ENCODE peak calls at places on chromosomes 4 and X, in four cellular contexts. U, V, T and A are unnamed samples.

GRCh38 chrX:51006068-51006467 is 95.5 kb downstream of the BMP15 start:
- DNase-seq in U (no peak), V (no peak), T (no peak), A (no peak)

GRCh38 chrX:40086569-40087335 is 11.0 kb downstream of the BCOR start:
- DNase-seq in U (peak; percentile 74), V (peak; percentile 53), T (no peak), A (peak; percentile 77)

GRCh38 chr4:89497517-89498308 is 190.1 kb upstream of the GPRIN3 start:
- DNase-seq in U (peak; percentile 15), V (no peak), T (no peak), A (no peak)

GRCh38 chr4:3439391-3439790 is 2.4 kb upstream of the HGFAC start:
- DNase-seq in U (no peak), V (no peak), T (no peak), A (no peak)

GRCh38 chr4:172708184-172708583 is 460.4 kb upstream of the GALNT7 start:
- DNase-seq in U (no peak), V (peak; percentile 26), T (no peak), A (no peak)

GRCh38 chr4:17315459-17315858 is 196.4 kb downstream of the QDPR start:
- DNase-seq in U (no peak), V (no peak), T (no peak), A (no peak)

GRCh38 chrX:132737743-132738142 is 220.7 kb downstream of the HS6ST2 start:
- DNase-seq in U (no peak), V (no peak), T (no peak), A (no peak)

GRCh38 chrX:22159071-22159470 is 113.6 kb upstream of the CBLL2 start:
- DNase-seq in U (no peak), V (no peak), T (no peak), A (peak; percentile 29)

GRCh38 chr4:163680390-163681098 is 186.1 kb downstream of the TMA16 start:
- DNase-seq in U (peak; percentile 40), V (no peak), T (no peak), A (peak; percentile 19)

DNA sequence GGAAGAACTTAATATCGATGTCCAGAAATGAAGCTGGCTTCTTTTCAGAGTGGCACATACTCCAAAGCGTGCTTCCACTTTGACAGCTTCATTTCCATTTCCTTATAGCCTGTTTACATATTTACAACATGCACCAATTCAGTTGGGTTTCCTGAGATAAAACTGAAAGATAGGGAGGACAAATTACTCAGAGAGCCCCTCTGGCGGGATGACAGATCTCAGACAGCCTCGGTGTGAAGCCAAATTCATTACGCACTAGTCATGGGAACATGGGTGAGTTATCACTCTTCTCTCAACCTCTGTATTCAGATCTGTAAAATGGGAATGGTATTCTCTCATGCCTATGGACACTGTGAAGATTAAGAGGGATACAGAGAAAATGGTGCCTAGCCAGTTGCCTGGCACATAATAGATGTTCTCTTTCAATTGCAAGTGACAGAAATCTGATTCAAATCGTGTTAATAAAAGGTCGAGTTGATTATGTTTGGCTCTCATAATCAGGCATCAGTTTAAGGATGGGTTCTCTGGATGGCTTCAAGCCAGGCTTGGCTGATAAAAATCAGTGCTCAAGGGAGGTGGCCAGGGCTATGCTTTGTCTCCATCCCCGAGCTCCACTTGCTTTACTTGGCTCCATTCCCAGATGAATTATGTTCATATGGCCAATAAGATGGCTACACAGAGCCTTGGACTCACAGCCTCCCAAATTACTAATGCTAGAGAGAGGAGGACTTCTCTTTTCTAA is 132.2 kb upstream of the C1QTNF7 start:
- DNase-seq in U (no peak), V (no peak), T (no peak), A (no peak)
- H3K4me1 ChIP-seq in U (no peaks in the 10 kb centered on the region), V (peaks cover 2% of the 10 kb centered on the region), T (no peaks in the 10 kb centered on the region), A (no peaks in the 10 kb centered on the region)

DNA sequence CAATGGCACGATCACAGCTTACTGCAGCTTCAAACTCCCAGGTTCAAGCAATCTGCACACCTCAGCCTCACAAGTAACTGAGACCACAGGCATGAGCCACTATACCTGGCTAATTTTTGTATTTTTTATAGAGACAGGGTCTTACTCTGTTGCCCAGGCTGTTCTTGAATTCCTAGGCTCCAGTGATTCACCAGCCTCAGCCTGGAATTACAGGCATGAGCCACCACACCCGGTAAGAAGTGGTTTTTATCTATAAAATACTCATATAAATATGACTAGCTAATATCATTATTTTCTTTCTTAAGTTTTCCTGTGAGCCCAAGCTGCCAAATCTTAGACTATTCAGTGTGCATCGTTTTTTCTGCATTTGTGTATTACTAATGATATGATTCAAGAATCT is 4.4 kb downstream of the SCFD2 start:
- DNase-seq in U (no peak), V (no peak), T (no peak), A (peak; percentile 32)
- H3K18ac ChIP-seq in U (no peak overlapping the region), V (no peak overlapping the region), T (no peak overlapping the region), A (no peak overlapping the region)

GRCh38 chrX:154004315-154004714 is 15.4 kb downstream of the IRAK1 start:
- DNase-seq in U (no peak), V (no peak), T (no peak), A (no peak)

GRCh38 chrX:154000051-154000450 is 19.7 kb downstream of the IRAK1 start:
- DNase-seq in U (no peak), V (no peak), T (no peak), A (no peak)

GRCh38 chrX:154006965-154007364 is 12.7 kb downstream of the IRAK1 start:
- DNase-seq in U (no peak), V (no peak), T (no peak), A (no peak)

GRCh38 chrX:153999359-154000037 is 20.2 kb downstream of the IRAK1 start:
- DNase-seq in U (no peak), V (no peak), T (no peak), A (no peak)

GRCh38 chrX:154002215-154002719 is 17.4 kb downstream of the IRAK1 start:
- DNase-seq in U (peak; percentile 51), V (no peak), T (no peak), A (peak; percentile 61)
- H3K4me2 ChIP-seq in U (no peak overlapping the region), V (no peak overlapping the region), T (no peak overlapping the region), A (no peak overlapping the region)

GRCh38 chr4:38132843-38133662 is 172.9 kb downstream of the PTTG2 start:
- DNase-seq in U (peak; percentile 46), V (no peak), T (no peak), A (no peak)

GRCh38 chr4:38130884-38131283 is 170.7 kb downstream of the PTTG2 start:
- DNase-seq in U (no peak), V (no peak), T (no peak), A (no peak)

GRCh38 chr4:38133711-38134480 is 173.7 kb downstream of the PTTG2 start:
- DNase-seq in U (no peak), V (no peak), T (no peak), A (no peak)

GRCh38 chr4:38131371-38132139 is 171.4 kb downstream of the PTTG2 start:
- DNase-seq in U (peak; percentile 65), V (peak; percentile 77), T (peak; percentile 37), A (no peak)

GRCh38 chr4:38132140-38132673 is 172.0 kb downstream of the PTTG2 start:
- DNase-seq in U (peak; percentile 100), V (no peak), T (no peak), A (peak; percentile 99)
- H3K4me1 ChIP-seq in U (peaks cover 17% of the 10 kb centered on the region), V (no peaks in the 10 kb centered on the region), T (peaks cover 23% of the 10 kb centered on the region), A (peaks cover 17% of the 10 kb centered on the region)

GRCh38 chr4:8422327-8422726 is 18.2 kb downstream of the ACOX3 start:
- DNase-seq in U (no peak), V (no peak), T (no peak), A (no peak)
- H3K18ac ChIP-seq in U (no peak overlapping the region), V (no peak overlapping the region), T (no peak overlapping the region), A (no peak overlapping the region)

DNA sequence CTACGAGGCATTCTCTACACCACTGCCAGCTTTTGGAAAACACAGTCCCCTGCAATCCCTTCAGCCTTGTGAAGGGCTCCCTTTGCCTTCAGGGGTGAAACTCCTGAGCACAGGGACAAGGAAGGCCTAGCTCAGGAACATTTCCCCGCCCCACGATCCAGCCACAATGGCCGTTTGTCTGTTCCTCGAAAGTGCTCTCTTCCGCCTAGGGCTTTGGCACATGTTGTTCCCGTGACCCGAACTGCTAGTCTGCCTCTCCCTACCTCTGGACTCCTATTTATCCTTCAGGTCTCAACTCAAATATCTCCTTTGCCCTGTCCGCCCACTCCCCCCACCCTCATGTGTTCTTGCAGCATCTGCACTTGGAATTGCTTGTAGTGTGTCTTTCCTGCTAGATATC is 12.1 kb downstream of the FGD1 start:
- DNase-seq in U (no peak), V (no peak), T (no peak), A (no peak)
- H3K4me2 ChIP-seq in U (no peak overlapping the region), V (no peak overlapping the region), T (no peak overlapping the region), A (no peak overlapping the region)

GRCh38 chr4:76204936-76205335 is 8.7 kb downstream of the SCARB2 start:
- DNase-seq in U (no peak), V (no peak), T (no peak), A (no peak)

GRCh38 chr4:76206222-76206942 is 7.2 kb downstream of the SCARB2 start:
- DNase-seq in U (no peak), V (no peak), T (no peak), A (peak; percentile 58)

GRCh38 chr4:76200771-76201224 is 12.8 kb downstream of the SCARB2 start:
- DNase-seq in U (no peak), V (no peak), T (no peak), A (no peak)

GRCh38 chr4:76199664-76200211 is 13.9 kb downstream of the SCARB2 start:
- DNase-seq in U (peak; percentile 34), V (peak; percentile 33), T (no peak), A (peak; percentile 31)

DNA sequence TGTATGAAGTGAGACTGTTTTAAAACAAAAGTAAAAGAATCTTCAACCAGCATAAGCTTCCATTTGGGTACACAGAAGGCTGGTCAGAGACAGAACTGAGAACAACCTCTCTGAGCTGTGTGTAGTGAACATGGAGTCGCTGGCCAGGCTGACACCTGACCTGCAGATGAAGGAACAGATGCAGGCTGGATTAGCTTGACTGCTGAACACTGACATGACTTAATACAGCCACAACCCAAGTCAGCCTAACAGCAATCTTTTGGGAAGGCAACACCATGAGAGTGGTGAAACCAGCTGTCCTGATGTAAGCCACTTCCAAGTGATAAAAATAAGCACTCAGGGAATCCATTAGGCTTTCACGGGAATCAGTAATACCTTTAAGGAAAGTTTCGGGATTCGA is 10.1 kb downstream of the SCARB2 start:
- DNase-seq in U (no peak), V (no peak), T (no peak), A (no peak)
- H3K4me1 ChIP-seq in U (peaks cover 8% of the 10 kb centered on the region), V (no peaks in the 10 kb centered on the region), T (peaks cover 1% of the 10 kb centered on the region), A (peaks cover 28% of the 10 kb centered on the region)